ENCODE peak calls at places on chromosomes 4 and X, in ten cellular contexts. Q is kidney epithelial cell; F is occipital lobe; W is MV-4-11; J is iPS-NIHi11; O is stimulated activated CD8-positive, alpha-beta memory T cell treated with anti-CD3 and anti-CD28 coated beads, Interleukin-12 subunit alpha, Interleukin-12 subunit beta, amount 100 ng/mL, for 4 hours; L is stimulated activated CD4-positive, alpha-beta T cell treated with anti-CD3 and anti-CD28 coated beads, Interleukin-4, amount 100 ng/mL, for 24 hours; I is T-helper 22 cell; S is nucleus accumbens; X is uterus. M is an unnamed sample.

GRCh38 chr4:26212528-26212927 is 108.3 kb upstream of the RBPJ start:
- DNase-seq in F (no peak), O (no peak), S (no peak), Q (no peak), X (no peak), J (no peak), L (no peak), I (no peak), W (no peak), M (no peak)

GRCh38 chr4:113411496-113411938 is 350.0 kb downstream of the CAMK2D start:
- DNase-seq in L (no peak), W (peak), X (no peak), I (no peak), F (no peak), S (no peak), J (no peak), Q (peak), O (no peak), M (no peak)

GRCh38 chr4:53656421-53656981 is 65.2 kb upstream of the LNX1 start:
- DNase-seq in J (no peak), I (no peak), Q (no peak), O (no peak), F (no peak), W (peak), L (no peak), S (no peak), X (peak), M (no peak)

GRCh38 chr4:602559-602942 is 22.8 kb upstream of the PDE6B start:
- DNase-seq in O (peak), W (no peak), S (peak), L (peak), Q (no peak), F (no peak), I (no peak), J (peak), X (no peak), M (peak)

GRCh38 chr4:125317526-125317880 is 2.7 kb downstream of the FAT4 start:
- DNase-seq in S (peak), F (peak), Q (no peak), L (no peak), X (peak), O (no peak), I (no peak), W (no peak), J (peak), M (no peak)

GRCh38 chr4:155077860-155078259 is 130.6 kb upstream of the NPY2R start:
- DNase-seq in X (no peak), I (no peak), W (no peak), S (no peak), O (no peak), F (no peak), Q (no peak), L (no peak), J (peak), M (no peak)

GRCh38 chrX:26574208-26574607 is 358.2 kb downstream of the MAGEB5 start:
- DNase-seq in X (no peak), S (no peak), W (no peak), O (no peak), Q (no peak), F (no peak), I (no peak), J (no peak), L (no peak), M (no peak)

GRCh38 chr4:140947507-140947906 is 185.8 kb downstream of the RNF150 start:
- DNase-seq in X (no peak), S (no peak), I (no peak), Q (no peak), J (no peak), O (no peak), W (no peak), F (no peak), L (no peak), M (no peak)

GRCh38 chr4:14856076-14856926 is 146.0 kb upstream of the CPEB2 start:
- DNase-seq in F (no peak), Q (peak), X (peak), O (peak), I (no peak), W (peak), L (peak), J (no peak), S (no peak), M (peak)

GRCh38 chr4:41594439-41594838 is 56.5 kb downstream of the LIMCH1 start:
- DNase-seq in W (no peak), I (no peak), O (no peak), S (peak), Q (no peak), J (no peak), X (peak), F (peak), L (no peak), M (no peak)

GRCh38 chrX:6184900-6185515 is 43.7 kb downstream of the NLGN4X start:
- DNase-seq in O (no peak), Q (no peak), S (no peak), I (no peak), X (no peak), F (no peak), J (no peak), L (no peak), W (peak), M (no peak)

GRCh38 chr4:153649572-153649991 is 34.5 kb upstream of the TLR2 start:
- DNase-seq in X (no peak), W (peak), L (no peak), O (no peak), F (no peak), S (no peak), I (no peak), Q (no peak), J (no peak), M (no peak)

GRCh38 chr4:106034205-106034604 is 138.9 kb downstream of the NPNT start:
- DNase-seq in J (no peak), I (no peak), Q (no peak), X (no peak), F (no peak), W (no peak), O (no peak), S (no peak), L (no peak), M (no peak)

GRCh38 chrX:41303013-41303412 is 30.9 kb upstream of the DDX3X start:
- DNase-seq in O (no peak), S (no peak), F (no peak), J (no peak), X (no peak), Q (no peak), W (no peak), L (no peak), I (no peak), M (no peak)

M was measured in stimulated activated effector memory CD8-positive, alpha-beta T cell treated with anti-CD3 and anti-CD28 coated beads, Interleukin-12 subunit alpha, Interleukin-12 subunit beta, amount 100 ng/mL, for 72 hours.